ENCODE peak calls at places on chromosomes 11 and 22, in six cellular contexts. One of them, this sample, is unnamed.

GRCh38 chr11:119468511-119468910 is 45.5 kb upstream of the THY1 start:
- DNase-seq in H1: no peak
- DNase-seq in lung: no peak
- DNase-seq in suprapubic skin: no peak
- DNase-seq in SJSA1: no peak
- DNase-seq in iPS DF 6.9: no peak
- DNase-seq in this sample: no peak

GRCh38 chr11:74696488-74696887 is 34.7 kb downstream of the CHRDL2 start:
- DNase-seq in H1: no peak
- DNase-seq in SJSA1: no peak
- DNase-seq in lung: no peak
- DNase-seq in suprapubic skin: no peak
- DNase-seq in iPS DF 6.9: no peak
- DNase-seq in this sample: no peak

GRCh38 chr11:124746621-124747243 is 5.3 kb downstream of the VSIG2 start:
- DNase-seq in lung: peak; percentile 93
- DNase-seq in iPS DF 6.9: no peak
- DNase-seq in SJSA1: peak; percentile 68
- DNase-seq in H1: peak; percentile 77
- DNase-seq in suprapubic skin: peak; percentile 84
- DNase-seq in this sample: peak; percentile 95

GRCh38 chr22:34781676-34782075 is 284.3 kb upstream of the ISX start:
- DNase-seq in SJSA1: no peak
- DNase-seq in suprapubic skin: no peak
- DNase-seq in iPS DF 6.9: no peak
- DNase-seq in H1: no peak
- DNase-seq in lung: no peak
- DNase-seq in this sample: no peak

GRCh38 chr11:75264971-75265370 is 24.4 kb downstream of the TPBGL start:
- DNase-seq in lung: no peak
- DNase-seq in suprapubic skin: peak; percentile 36
- DNase-seq in iPS DF 6.9: no peak
- DNase-seq in SJSA1: no peak
- DNase-seq in H1: no peak
- DNase-seq in this sample: no peak

GRCh38 chr11:105109855-105110750 is 29.5 kb downstream of the CARD18 start:
- DNase-seq in suprapubic skin: no peak
- DNase-seq in lung: no peak
- DNase-seq in iPS DF 6.9: no peak
- DNase-seq in SJSA1: no peak
- DNase-seq in H1: no peak
- DNase-seq in this sample: no peak

GRCh38 chr11:72113170-72113808 is 794 bp upstream of the ANAPC15 start:
- DNase-seq in lung: no peak
- DNase-seq in H1: no peak
- DNase-seq in suprapubic skin: no peak
- DNase-seq in iPS DF 6.9: no peak
- DNase-seq in SJSA1: no peak
- DNase-seq in this sample: no peak

GRCh38 chr22:27312567-27313507 is 488.7 kb downstream of the MN1 start:
- DNase-seq in suprapubic skin: no peak
- DNase-seq in H1: no peak
- DNase-seq in iPS DF 6.9: no peak
- DNase-seq in SJSA1: no peak
- DNase-seq in lung: no peak
- DNase-seq in this sample: no peak

GRCh38 chr11:130765951-130766649 is 150.2 kb downstream of the SNX19 start:
- DNase-seq in suprapubic skin: no peak
- DNase-seq in H1: no peak
- DNase-seq in iPS DF 6.9: no peak
- DNase-seq in lung: no peak
- DNase-seq in SJSA1: no peak
- DNase-seq in this sample: no peak

GRCh38 chr11:48001438-48002021 is 21.2 kb downstream of the PTPRJ start:
- DNase-seq in H1: no peak
- DNase-seq in lung: no peak
- DNase-seq in SJSA1: no peak
- DNase-seq in iPS DF 6.9: no peak
- DNase-seq in suprapubic skin: no peak
- DNase-seq in this sample: no peak

DNA sequence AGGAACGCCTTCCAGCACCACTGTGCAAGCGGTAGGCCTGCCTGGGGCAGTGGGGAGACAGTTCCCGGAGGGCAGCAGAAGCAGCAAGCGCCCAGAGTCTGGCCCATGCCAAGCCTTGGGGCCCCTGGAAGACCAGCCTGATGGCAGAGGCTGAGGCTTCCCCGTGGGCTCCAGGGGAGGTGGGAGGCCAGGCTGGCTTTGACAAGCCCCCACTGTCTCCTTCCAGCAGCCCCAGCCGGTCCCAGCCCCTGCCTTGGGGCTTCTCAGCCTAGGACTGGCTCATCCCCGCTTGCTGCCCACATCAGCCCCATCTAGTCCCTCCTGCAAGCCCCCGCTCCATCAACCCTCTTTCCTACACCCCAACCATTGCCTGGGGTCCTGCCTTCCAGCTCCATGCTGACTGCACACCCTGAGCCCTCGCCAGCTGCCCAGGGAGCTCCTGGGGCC is 46.7 kb downstream of the IGF2 start:
- DNase-seq in lung: no peak
- DNase-seq in SJSA1: no peak
- DNase-seq in iPS DF 6.9: no peak
- DNase-seq in H1: no peak
- DNase-seq in suprapubic skin: no peak
- DNase-seq in this sample: no peak
- H3K4me1 ChIP-seq in lung: no peaks in the 10 kb centered on the region
- H3K4me1 ChIP-seq in SJSA1: peaks cover 58% of the 10 kb centered on the region
- H3K4me1 ChIP-seq in iPS DF 6.9: peaks cover 2% of the 10 kb centered on the region
- H3K4me1 ChIP-seq in H1: no peaks in the 10 kb centered on the region
- H3K4me1 ChIP-seq in suprapubic skin: peaks cover 43% of the 10 kb centered on the region
- H3K4me1 ChIP-seq in this sample: peaks cover 7% of the 10 kb centered on the region

GRCh38 chr22:25447067-25447688 is 117.3 kb upstream of the GRK3 start:
- DNase-seq in iPS DF 6.9: no peak
- DNase-seq in SJSA1: no peak
- DNase-seq in suprapubic skin: no peak
- DNase-seq in lung: no peak
- DNase-seq in H1: no peak
- DNase-seq in this sample: peak; percentile 66
- H3K27ac ChIP-seq in iPS DF 6.9: no peak overlapping the region
- H3K27ac ChIP-seq in SJSA1: no peak overlapping the region
- H3K27ac ChIP-seq in suprapubic skin: no peak overlapping the region
- H3K27ac ChIP-seq in lung: no peak overlapping the region
- H3K27ac ChIP-seq in H1: no peak overlapping the region
- H3K27ac ChIP-seq in this sample: no peak overlapping the region

GRCh38 chr11:86816251-86816726 is 15.9 kb downstream of the PRSS23 start:
- DNase-seq in suprapubic skin: no peak
- DNase-seq in iPS DF 6.9: no peak
- DNase-seq in lung: no peak
- DNase-seq in H1: no peak
- DNase-seq in SJSA1: no peak
- DNase-seq in this sample: no peak

GRCh38 chr11:86812981-86813380 is 12.6 kb downstream of the PRSS23 start:
- DNase-seq in lung: no peak
- DNase-seq in H1: no peak
- DNase-seq in iPS DF 6.9: no peak
- DNase-seq in suprapubic skin: no peak
- DNase-seq in SJSA1: no peak
- DNase-seq in this sample: no peak

GRCh38 chr11:86818466-86819282 is 18.3 kb downstream of the PRSS23 start:
- DNase-seq in iPS DF 6.9: no peak
- DNase-seq in lung: no peak
- DNase-seq in H1: no peak
- DNase-seq in SJSA1: peak; percentile 45
- DNase-seq in suprapubic skin: no peak
- DNase-seq in this sample: no peak

GRCh38 chr11:86814775-86815174 is 14.4 kb downstream of the PRSS23 start:
- DNase-seq in SJSA1: no peak
- DNase-seq in H1: no peak
- DNase-seq in lung: no peak
- DNase-seq in iPS DF 6.9: no peak
- DNase-seq in suprapubic skin: no peak
- DNase-seq in this sample: no peak

GRCh38 chr11:86815726-86816125 is 15.4 kb downstream of the PRSS23 start:
- DNase-seq in SJSA1: no peak
- DNase-seq in H1: no peak
- DNase-seq in lung: no peak
- DNase-seq in suprapubic skin: no peak
- DNase-seq in iPS DF 6.9: no peak
- DNase-seq in this sample: no peak
- H3K4me1 ChIP-seq in SJSA1: peaks cover 62% of the 10 kb centered on the region
- H3K4me1 ChIP-seq in H1: no peaks in the 10 kb centered on the region
- H3K4me1 ChIP-seq in lung: no peaks in the 10 kb centered on the region
- H3K4me1 ChIP-seq in suprapubic skin: peaks cover 25% of the 10 kb centered on the region
- H3K4me1 ChIP-seq in iPS DF 6.9: peaks cover 5% of the 10 kb centered on the region
- H3K4me1 ChIP-seq in this sample: no peaks in the 10 kb centered on the region

GRCh38 chr22:46522743-46523300 is 14.6 kb downstream of the CELSR1 start:
- DNase-seq in H1: no peak
- DNase-seq in SJSA1: no peak
- DNase-seq in suprapubic skin: no peak
- DNase-seq in lung: no peak
- DNase-seq in iPS DF 6.9: no peak
- DNase-seq in this sample: no peak

GRCh38 chr22:46524203-46524740 is 13.1 kb downstream of the CELSR1 start:
- DNase-seq in lung: no peak
- DNase-seq in H1: no peak
- DNase-seq in SJSA1: no peak
- DNase-seq in iPS DF 6.9: no peak
- DNase-seq in suprapubic skin: no peak
- DNase-seq in this sample: no peak

GRCh38 chr22:46528121-46528610 is 9.3 kb downstream of the CELSR1 start:
- DNase-seq in suprapubic skin: no peak
- DNase-seq in SJSA1: peak; percentile 86
- DNase-seq in lung: peak; percentile 74
- DNase-seq in iPS DF 6.9: no peak
- DNase-seq in H1: no peak
- DNase-seq in this sample: no peak

GRCh38 chr22:46525681-46526483 is 11.5 kb downstream of the CELSR1 start:
- DNase-seq in suprapubic skin: no peak
- DNase-seq in lung: no peak
- DNase-seq in iPS DF 6.9: no peak
- DNase-seq in H1: no peak
- DNase-seq in SJSA1: no peak
- DNase-seq in this sample: peak; percentile 36

DNA sequence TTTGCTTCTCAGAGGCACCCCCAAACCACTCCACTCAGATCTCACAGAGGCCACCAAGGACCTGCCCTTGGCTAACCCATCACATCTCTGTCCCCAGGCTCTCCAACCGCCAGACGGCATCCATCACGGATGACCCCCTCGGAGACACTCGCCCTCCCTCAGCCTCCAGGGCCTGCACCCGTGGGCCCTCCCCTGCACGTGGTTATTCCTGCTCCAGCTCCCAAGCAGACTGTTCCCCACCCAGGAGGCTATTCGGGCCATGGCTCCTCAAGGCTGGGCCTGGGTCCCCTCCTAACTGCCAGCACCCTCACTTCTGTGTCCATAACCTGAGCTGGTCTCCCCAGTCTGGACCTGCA is 11.0 kb downstream of the CELSR1 start:
- DNase-seq in suprapubic skin: no peak
- DNase-seq in lung: no peak
- DNase-seq in H1: no peak
- DNase-seq in SJSA1: no peak
- DNase-seq in iPS DF 6.9: no peak
- DNase-seq in this sample: no peak
- H3K27ac ChIP-seq in suprapubic skin: no peak overlapping the region
- H3K27ac ChIP-seq in lung: no peak overlapping the region
- H3K27ac ChIP-seq in H1: no peak overlapping the region
- H3K27ac ChIP-seq in SJSA1: no peak overlapping the region
- H3K27ac ChIP-seq in iPS DF 6.9: no peak overlapping the region
- H3K27ac ChIP-seq in this sample: no peak overlapping the region

GRCh38 chr22:23225724-23226496 is 45.6 kb downstream of the BCR start:
- DNase-seq in SJSA1: peak; percentile 83
- DNase-seq in H1: no peak
- DNase-seq in iPS DF 6.9: no peak
- DNase-seq in suprapubic skin: no peak
- DNase-seq in lung: peak; percentile 68
- DNase-seq in this sample: peak; percentile 69

GRCh38 chr22:23222875-23223565 is 42.7 kb downstream of the BCR start:
- DNase-seq in iPS DF 6.9: no peak
- DNase-seq in lung: no peak
- DNase-seq in SJSA1: no peak
- DNase-seq in H1: no peak
- DNase-seq in suprapubic skin: no peak
- DNase-seq in this sample: no peak

GRCh38 chr22:23222033-23222840 is 41.9 kb downstream of the BCR start:
- DNase-seq in iPS DF 6.9: no peak
- DNase-seq in suprapubic skin: no peak
- DNase-seq in SJSA1: no peak
- DNase-seq in H1: no peak
- DNase-seq in lung: no peak
- DNase-seq in this sample: no peak

GRCh38 chr22:23225337-23225723 is 45.0 kb downstream of the BCR start:
- DNase-seq in suprapubic skin: no peak
- DNase-seq in iPS DF 6.9: no peak
- DNase-seq in lung: no peak
- DNase-seq in H1: no peak
- DNase-seq in SJSA1: no peak
- DNase-seq in this sample: no peak

GRCh38 chr22:23223566-23224317 is 43.4 kb downstream of the BCR start:
- DNase-seq in iPS DF 6.9: no peak
- DNase-seq in suprapubic skin: no peak
- DNase-seq in lung: no peak
- DNase-seq in SJSA1: no peak
- DNase-seq in H1: no peak
- DNase-seq in this sample: peak; percentile 40
- H3K4me1 ChIP-seq in iPS DF 6.9: peaks cover 23% of the 10 kb centered on the region
- H3K4me1 ChIP-seq in suprapubic skin: peaks cover 57% of the 10 kb centered on the region
- H3K4me1 ChIP-seq in lung: peaks cover 49% of the 10 kb centered on the region
- H3K4me1 ChIP-seq in SJSA1: peaks cover 52% of the 10 kb centered on the region
- H3K4me1 ChIP-seq in H1: peaks cover 10% of the 10 kb centered on the region
- H3K4me1 ChIP-seq in this sample: peaks cover 64% of the 10 kb centered on the region

DNA sequence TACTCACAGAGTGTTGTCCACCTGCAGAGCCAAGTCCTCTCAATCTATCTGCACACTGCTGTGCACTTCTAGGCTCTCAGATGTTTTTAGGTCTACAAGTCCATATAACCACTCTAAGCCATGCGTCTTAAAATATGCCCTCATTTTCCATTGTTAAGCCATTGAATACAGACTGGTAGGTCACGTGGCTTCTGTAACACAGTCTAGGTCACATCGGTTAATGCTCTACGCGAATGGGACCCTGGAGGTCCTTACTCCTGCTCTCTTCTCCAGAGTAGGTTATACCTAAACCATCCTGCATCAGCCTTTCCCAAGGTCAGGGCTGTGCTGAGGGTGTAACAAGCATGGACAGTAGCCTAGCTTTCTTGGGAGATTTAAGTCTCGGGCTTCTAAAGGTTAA is 819 bp downstream of the JAML start:
- DNase-seq in lung: no peak
- DNase-seq in iPS DF 6.9: no peak
- DNase-seq in suprapubic skin: no peak
- DNase-seq in H1: no peak
- DNase-seq in SJSA1: no peak
- DNase-seq in this sample: no peak
- H3K27ac ChIP-seq in lung: no peak overlapping the region
- H3K27ac ChIP-seq in iPS DF 6.9: no peak overlapping the region
- H3K27ac ChIP-seq in suprapubic skin: no peak overlapping the region
- H3K27ac ChIP-seq in H1: no peak overlapping the region
- H3K27ac ChIP-seq in SJSA1: no peak overlapping the region
- H3K27ac ChIP-seq in this sample: no peak overlapping the region

This sample was measured in thyroid gland.